ENCODE peak calls at places on chromosome X, in nine cellular contexts. B is CD4-positive, alpha-beta memory T cell; Q is NCI-H1694; D is tibial artery; H is nephron progenitor cell; C is NCI-H1105; X is fibroblast of pulmonary artery; G is stimulated activated CD4-positive, alpha-beta T cell treated with anti-CD3 and anti-CD28 coated beads, Interleukin-15, amount 100 ng/mL, for 1 hour; Z is NCI-H1092 treated with DMSO at 0.1 percent for 48 hours. S is an unnamed sample.

GRCh38 chrX:72348247-72348979 is 42.7 kb upstream of the CITED1 start:
- DNase-seq in H (no peak), D (no peak), G (no peak), Q (no peak), X (no peak), Z (no peak), C (no peak), B (no peak), S (no peak)

GRCh38 chrX:96002401-96002800 is 682.2 kb upstream of the DIAPH2 start:
- DNase-seq in Q (no peak), B (no peak), X (peak; percentile 19), G (no peak), H (no peak), C (no peak), Z (no peak), D (no peak), S (no peak)

GRCh38 chrX:37711991-37712390 is 26.4 kb downstream of the XK start:
- DNase-seq in C (no peak), X (no peak), B (no peak), D (no peak), H (no peak), G (no peak), Q (no peak), Z (no peak), S (no peak)

GRCh38 chrX:83771664-83772063 is 89.3 kb upstream of the CYLC1 start:
- DNase-seq in C (no peak), Q (no peak), H (no peak), B (no peak), X (no peak), G (no peak), Z (peak; percentile 3), D (no peak), S (no peak)

GRCh38 chrX:12447448-12448154 is 309.3 kb downstream of the FRMPD4 start:
- DNase-seq in B (no peak), D (no peak), H (no peak), Z (no peak), G (no peak), Q (no peak), X (peak; percentile 86), C (no peak), S (no peak)

GRCh38 chrX:40299028-40299479 is 201.3 kb upstream of the BCOR start:
- DNase-seq in B (no peak), C (no peak), Z (peak; percentile 35), G (no peak), Q (no peak), X (peak; percentile 9), H (peak; percentile 51), D (no peak), S (no peak)

GRCh38 chrX:155744534-155744933 is 131.8 kb upstream of the TMLHE start:
- DNase-seq in B (no peak), D (no peak), G (no peak), H (no peak), C (no peak), Z (no peak), Q (no peak), X (no peak), S (no peak)

GRCh38 chrX:5449323-5449722 is 779.3 kb downstream of the NLGN4X start:
- DNase-seq in B (no peak), G (no peak), Z (no peak), C (no peak), H (no peak), Q (no peak), D (no peak), X (no peak), S (no peak)

GRCh38 chrX:17737707-17738001 is 361 bp downstream of the SCML1 start:
- DNase-seq in D (no peak), C (no peak), G (no peak), Q (no peak), X (no peak), H (peak; percentile 42), B (no peak), Z (no peak), S (no peak)

GRCh38 chrX:123878177-123878576 is 18.3 kb downstream of the XIAP start:
- DNase-seq in B (peak; percentile 38), G (no peak), H (no peak), X (peak; percentile 31), Z (no peak), D (no peak), C (no peak), Q (no peak), S (no peak)

GRCh38 chrX:21493226-21493850 is 119.1 kb downstream of the CNKSR2 start:
- DNase-seq in Q (no peak), H (no peak), D (no peak), X (peak; percentile 17), Z (peak; percentile 11), G (no peak), C (peak; percentile 5), B (no peak), S (no peak)

GRCh38 chrX:14676431-14676830 is 147.1 kb downstream of the GLRA2 start:
- DNase-seq in C (no peak), H (no peak), Z (no peak), D (no peak), G (no peak), X (peak; percentile 2), Q (no peak), B (no peak), S (no peak)

GRCh38 chrX:78839711-78840110 is 92.2 kb downstream of the LPAR4 start:
- DNase-seq in H (no peak), Q (no peak), G (no peak), D (no peak), Z (no peak), C (no peak), X (no peak), B (no peak), S (no peak)

GRCh38 chrX:50407976-50408375 is 62.6 kb downstream of the DGKK start:
- DNase-seq in B (no peak), D (no peak), G (no peak), C (no peak), Q (no peak), X (no peak), Z (no peak), H (no peak), S (no peak)

GRCh38 chrX:98068210-98068609 is 1184.5 kb downstream of the RPA4 start:
- DNase-seq in Q (no peak), C (no peak), Z (no peak), D (no peak), G (no peak), X (no peak), B (no peak), H (peak; percentile 6), S (no peak)

GRCh38 chrX:71930298-71930697 is 19.7 kb downstream of the NHSL2 start:
- DNase-seq in Z (no peak), X (peak; percentile 52), B (no peak), Q (no peak), C (no peak), G (no peak), D (no peak), H (no peak), S (no peak)

GRCh38 chrX:56995271-56995994 is at the start of gene SPIN3:
- DNase-seq in G (peak; percentile 13), X (peak; percentile 67), D (peak; percentile 79), H (peak; percentile 85), B (peak; percentile 60), Z (peak; percentile 96), C (peak; percentile 86), Q (no peak), S (peak; percentile 76)

GRCh38 chrX:40809210-40809609 is 73.9 kb upstream of the MED14 start:
- DNase-seq in Z (no peak), H (no peak), X (peak; percentile 14), B (no peak), C (no peak), G (no peak), D (no peak), Q (peak; percentile 8), S (no peak)

GRCh38 chrX:53974529-53974928 is 69.7 kb downstream of the PHF8 start:
- DNase-seq in X (no peak), Z (no peak), G (no peak), D (no peak), C (no peak), B (no peak), Q (no peak), H (no peak), S (no peak)

GRCh38 chrX:12771445-12772069 is 19.7 kb upstream of the PRPS2 start:
- DNase-seq in H (peak; percentile 64), D (no peak), B (peak; percentile 62), Q (peak; percentile 9), Z (no peak), X (peak; percentile 51), C (no peak), G (peak; percentile 48), S (no peak)

GRCh38 chrX:47644557-47645091 is 5.7 kb downstream of the ELK1 start:
- DNase-seq in H (peak; percentile 22), D (no peak), Z (no peak), G (no peak), Q (peak; percentile 35), B (no peak), C (no peak), X (peak; percentile 63), S (no peak)

GRCh38 chrX:65522739-65523372 is 11.7 kb downstream of the LAS1L start:
- DNase-seq in H (no peak), G (no peak), Z (no peak), B (no peak), C (no peak), Q (no peak), D (no peak), X (peak; percentile 77), S (no peak)

GRCh38 chrX:50403903-50404302 is 66.7 kb downstream of the DGKK start:
- DNase-seq in B (no peak), Z (no peak), C (no peak), X (no peak), H (no peak), G (no peak), Q (no peak), D (no peak), S (no peak)

GRCh38 chrX:151973851-151974335 is 583 bp downstream of the GABRE start:
- DNase-seq in Z (no peak), X (no peak), G (no peak), Q (no peak), H (peak; percentile 14), D (peak; percentile 79), B (no peak), C (no peak), S (peak; percentile 13)

GRCh38 chrX:24285082-24285481 is 28.8 kb downstream of the SUPT20HL2 start:
- DNase-seq in D (no peak), B (no peak), C (no peak), G (no peak), X (no peak), H (no peak), Q (no peak), Z (no peak), S (no peak)

GRCh38 chrX:374566-374965 is 12.1 kb downstream of the PPP2R3B start:
- DNase-seq in G (no peak), Z (no peak), Q (no peak), H (peak; percentile 38), B (no peak), X (peak; percentile 13), C (no peak), D (no peak), S (no peak)

GRCh38 chrX:14939644-14940043 is 66.4 kb downstream of the MOSPD2 start:
- DNase-seq in Z (no peak), C (no peak), H (no peak), D (no peak), G (no peak), Q (no peak), B (no peak), X (no peak), S (no peak)

GRCh38 chrX:132965461-132965860 is 7.0 kb upstream of the HS6ST2 start:
- DNase-seq in C (no peak), X (no peak), Z (no peak), B (no peak), G (no peak), Q (no peak), H (no peak), D (no peak), S (no peak)

GRCh38 chrX:49184294-49185061 is 1.7 kb downstream of the PRICKLE3 start:
- DNase-seq in H (peak; percentile 95), D (peak; percentile 97), B (peak; percentile 53), Q (no peak), C (peak; percentile 88), X (peak; percentile 91), Z (peak; percentile 69), G (no peak), S (peak; percentile 68)

GRCh38 chrX:15413101-15413500 is 28.9 kb upstream of the VEGFD start:
- DNase-seq in X (no peak), Z (no peak), B (no peak), H (no peak), Q (no peak), C (no peak), D (no peak), G (no peak), S (no peak)

GRCh38 chrX:151323054-151323453 is 74.0 kb upstream of the VMA21 start:
- DNase-seq in H (no peak), D (no peak), Q (no peak), Z (no peak), G (no peak), B (no peak), C (no peak), X (no peak), S (no peak)